ENCODE peak calls at places on chromosomes 7 and 10, in four cellular contexts. T is HepG2, G is K562, N is H1. P is an unnamed sample.

GRCh38 chr7:110645060-110645459 is 445.9 kb upstream of the LRRN3 start:
- DNase-seq in G (no peak), N (no peak), T (no peak), P (no peak)

GRCh38 chr7:114423218-114423496 is 8.5 kb downstream of the FOXP2 start:
- DNase-seq in G (no peak), N (no peak), T (no peak), P (no peak)

GRCh38 chr10:79155301-79156081 is 86.7 kb downstream of the ZMIZ1 start:
- DNase-seq in G (no peak), T (no peak), N (no peak), P (no peak)

GRCh38 chr10:124562425-124563060 is 100.9 kb downstream of the LHPP start:
- DNase-seq in N (no peak), T (no peak), G (no peak), P (no peak)

GRCh38 chr10:122462533-122463465 is 1.4 kb downstream of the HTRA1 start:
- DNase-seq in T (no peak), G (no peak), N (no peak), P (no peak)

GRCh38 chr10:72263613-72264241 is 10.0 kb upstream of the DDIT4 start:
- DNase-seq in G (no peak), N (no peak), T (peak), P (no peak)

GRCh38 chr10:99917963-99918825 is 91.6 kb downstream of the DNMBP start:
- DNase-seq in N (peak), T (no peak), G (no peak), P (no peak)

GRCh38 chr10:127968659-127969058 is 61.8 kb downstream of the PTPRE start:
- DNase-seq in N (no peak), G (no peak), T (no peak), P (no peak)

GRCh38 chr10:102776779-102777417 is 33.1 kb downstream of the WBP1L start:
- DNase-seq in T (peak), G (peak), N (peak), P (no peak)

GRCh38 chr10:47113907-47114500 is 186.0 kb upstream of the GDF10 start:
- DNase-seq in N (no peak), T (no peak), G (no peak), P (no peak)

GRCh38 chr7:137130751-137131158 is 212.8 kb downstream of the PTN start:
- DNase-seq in N (no peak), T (peak), G (no peak), P (no peak)

GRCh38 chr7:74306737-74307469 is 17.7 kb downstream of the CLIP2 start:
- DNase-seq in G (peak), N (no peak), T (no peak), P (no peak)

GRCh38 chr7:133235212-133235883 is 17.5 kb upstream of the EXOC4 start:
- DNase-seq in N (no peak), T (no peak), G (no peak), P (no peak)

GRCh38 chr7:30466266-30466665 is 12.3 kb downstream of the NOD1 start:
- DNase-seq in N (no peak), T (no peak), G (no peak), P (no peak)

GRCh38 chr10:95745487-95745886 is 10.5 kb upstream of the ENTPD1 start:
- DNase-seq in G (no peak), T (no peak), N (no peak), P (no peak)

GRCh38 chr10:72274730-72275350 is 1.1 kb downstream of the DDIT4 start:
- DNase-seq in G (peak), N (no peak), T (no peak), P (no peak)

GRCh38 chr7:120171406-120171805 is 101.6 kb upstream of the KCND2 start:
- DNase-seq in G (no peak), N (no peak), T (no peak), P (peak)

GRCh38 chr7:116998567-116998966 is 45.3 kb downstream of the ST7 start:
- DNase-seq in T (no peak), G (no peak), N (no peak), P (no peak)

GRCh38 chr7:101588131-101588935 is 40.8 kb downstream of the MYL10 start:
- DNase-seq in G (no peak), T (no peak), N (no peak), P (no peak)

GRCh38 chr10:69636273-69636575 is 6.2 kb downstream of the FAM241B start:
- DNase-seq in N (no peak), T (no peak), G (no peak), P (no peak)

GRCh38 chr7:4951903-4952636 is 6.9 kb downstream of the MMD2 start:
- DNase-seq in T (no peak), G (peak), N (no peak), P (no peak)
- TF ChIP-seq YY1 in T (no peak), G (no peak), N (no peak), P (no peak)

DNA sequence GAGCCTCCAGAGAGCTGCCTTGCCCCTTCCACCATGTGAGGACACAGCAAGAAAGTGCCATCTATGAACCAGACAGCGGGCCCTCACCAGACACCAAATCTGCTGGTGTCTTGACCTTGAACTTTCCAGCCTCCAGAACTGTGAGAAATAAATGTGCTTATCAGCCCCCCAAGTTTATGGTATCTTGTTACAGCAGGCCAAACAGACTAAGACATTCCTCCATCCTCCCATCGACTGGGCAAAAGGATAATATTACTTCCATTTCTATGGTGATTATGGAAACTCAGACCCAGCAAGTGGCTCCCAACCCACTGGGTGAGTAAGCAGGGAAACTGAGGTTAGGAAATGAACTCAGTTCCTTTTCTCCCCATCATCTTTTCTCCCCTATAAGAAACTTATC is 288.4 kb downstream of the KCNMA1 start:
- DNase-seq in N (no peak), T (no peak), G (no peak), P (no peak)
- TF ChIP-seq FOSL1 in N (no peak), T (no peak), G (no peak), P (no peak)

GRCh38 chr10:113058175-113058961 is 108.3 kb downstream of the TCF7L2 start:
- DNase-seq in T (peak), G (no peak), N (no peak), P (no peak)

GRCh38 chr10:113059001-113059780 is 109.1 kb downstream of the TCF7L2 start:
- DNase-seq in G (no peak), N (no peak), T (peak), P (no peak)

GRCh38 chr10:113055458-113055857 is 105.4 kb downstream of the TCF7L2 start:
- DNase-seq in G (no peak), T (no peak), N (no peak), P (no peak)

GRCh38 chr10:113056030-113056429 is 106.0 kb downstream of the TCF7L2 start:
- DNase-seq in G (no peak), T (no peak), N (no peak), P (no peak)

GRCh38 chr10:113056468-113057021 is 106.5 kb downstream of the TCF7L2 start:
- DNase-seq in N (no peak), G (no peak), T (no peak), P (no peak)
- TF ChIP-seq YY1 in N (no peak), G (no peak), T (no peak), P (no peak)

DNA sequence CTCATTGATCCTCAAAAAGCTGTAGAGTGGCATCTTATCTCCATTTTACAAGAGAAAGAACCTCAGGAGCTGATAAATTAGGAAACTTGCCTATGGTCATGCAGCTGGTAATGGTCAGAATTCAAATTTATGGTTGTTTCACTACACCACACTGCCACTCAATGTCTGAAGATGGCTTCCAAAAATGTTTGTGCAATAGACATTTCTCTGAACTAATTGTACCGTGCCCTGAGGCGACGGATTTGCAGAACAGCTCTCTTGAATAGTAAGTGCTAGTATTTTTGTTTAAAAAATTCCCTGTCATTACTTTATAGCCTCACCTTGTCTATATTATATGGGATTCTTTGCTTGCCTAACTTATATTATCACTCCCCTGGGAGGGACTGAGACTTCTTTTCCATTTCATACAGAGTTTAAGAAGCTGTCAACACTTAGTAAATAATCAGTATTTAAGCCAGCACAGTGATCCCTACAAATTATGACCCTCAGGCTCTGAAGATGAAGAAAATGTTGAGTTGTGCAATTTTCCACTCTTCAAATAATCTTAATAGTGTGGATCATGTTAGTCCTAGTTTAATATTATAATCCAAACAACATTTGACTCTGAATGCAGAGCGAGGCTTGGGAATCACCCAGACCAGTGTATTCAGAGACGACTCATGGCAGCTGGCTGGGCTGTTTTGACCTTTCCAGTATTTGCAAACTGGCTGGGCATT is 346.6 kb downstream of the PTEN start:
- DNase-seq in N (no peak), G (no peak), T (no peak), P (no peak)
- TF ChIP-seq FOSL1 in N (no peak), G (no peak), T (no peak), P (no peak)

DNA sequence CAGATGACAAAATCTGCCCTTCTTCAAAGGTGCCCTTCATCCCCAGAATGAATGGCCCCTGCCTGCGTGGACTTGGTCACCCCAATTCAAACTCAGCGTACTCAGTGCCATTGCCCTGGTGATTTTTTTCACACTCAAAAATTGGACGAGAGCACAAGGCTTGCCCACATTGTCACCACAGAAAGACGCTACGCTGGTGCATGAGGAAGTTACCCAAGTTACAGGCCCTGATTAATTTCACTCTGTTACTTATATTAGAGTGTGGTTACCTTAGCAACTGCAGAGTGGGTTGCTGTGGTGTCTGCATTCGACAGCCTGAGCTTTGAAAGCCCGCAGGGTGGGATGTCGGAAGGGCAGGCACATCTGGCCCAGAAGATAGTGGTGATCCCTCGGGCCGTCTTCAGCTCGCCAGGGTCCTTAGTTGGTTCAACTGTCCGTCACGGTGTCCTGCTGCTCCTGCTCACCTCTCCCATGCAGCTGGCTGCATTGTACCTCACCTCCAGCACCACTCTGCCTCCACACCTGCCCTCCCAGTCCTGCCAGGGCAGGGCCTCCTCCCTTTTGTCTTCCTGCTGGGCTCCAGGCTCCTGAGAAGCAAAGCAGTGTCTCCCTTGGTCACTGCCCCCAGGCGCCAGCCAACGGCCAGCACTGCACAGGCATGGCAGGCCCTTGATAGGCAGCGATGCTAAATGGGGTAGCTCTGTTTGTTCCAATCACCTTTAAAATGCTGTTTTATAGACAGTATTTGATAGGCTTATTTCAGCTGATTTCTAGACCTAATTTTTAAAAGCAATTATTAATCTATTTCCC is 167.3 kb downstream of the EBF3 start:
- DNase-seq in N (no peak), T (no peak), G (no peak), P (no peak)
- TF ChIP-seq YY1 in N (no peak), T (no peak), G (no peak), P (no peak)

GRCh38 chr10:10796061-10796773 is 221.5 kb upstream of the CELF2 start:
- DNase-seq in G (no peak), N (no peak), T (no peak), P (no peak)
- TF ChIP-seq FOSL1 in G (no peak), N (no peak), T (no peak), P (no peak)

DNA sequence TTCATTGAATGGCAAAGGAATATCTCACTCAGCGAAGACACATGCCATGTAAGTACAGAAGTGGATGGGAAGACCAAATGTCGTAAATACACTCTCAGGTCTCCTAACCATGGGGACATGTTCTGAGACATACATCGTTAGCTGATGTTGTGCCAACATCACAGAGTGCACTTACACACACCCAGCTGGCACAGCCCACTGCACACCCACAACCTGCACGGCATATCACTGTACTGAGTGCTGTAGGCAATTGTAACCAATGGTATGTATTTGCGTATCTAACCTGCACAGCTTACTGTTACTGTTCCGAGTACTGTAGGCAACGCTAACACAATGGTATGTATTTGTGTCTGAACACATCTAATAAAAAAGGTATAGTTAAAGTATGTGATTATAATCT is 550.4 kb downstream of the PTPRN2 start:
- DNase-seq in T (no peak), G (no peak), N (no peak), P (no peak)
- TF ChIP-seq YY1 in T (no peak), G (no peak), N (no peak), P (no peak)

DNA sequence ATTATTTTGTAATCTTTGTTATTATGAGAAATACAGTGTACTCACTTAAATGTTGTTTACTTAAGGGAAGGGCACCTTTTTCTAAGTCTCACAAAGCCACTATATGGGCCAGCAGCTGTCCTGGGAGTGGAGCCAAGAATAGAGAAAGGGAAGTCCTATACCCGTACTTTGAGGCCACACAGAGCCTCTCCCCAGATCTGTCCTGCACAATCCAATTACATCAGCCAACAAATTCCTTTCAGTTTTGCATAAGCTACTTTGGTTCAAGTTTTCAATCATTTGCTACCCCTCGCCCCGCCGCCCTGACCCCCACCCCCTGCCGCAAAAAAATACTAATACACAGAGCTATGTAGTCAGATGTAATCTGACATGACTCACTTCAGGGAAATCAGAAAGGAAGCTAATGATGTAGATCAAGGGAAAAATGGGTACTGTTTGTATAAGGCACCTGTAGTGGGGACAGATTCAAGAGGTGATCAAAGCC is 297.4 kb upstream of the NEBL start:
- DNase-seq in N (no peak), G (peak), T (peak), P (peak)
- TF ChIP-seq FOSL1 in N (no peak), G (peak), T (no peak), P (no peak)

GRCh38 chr10:63171926-63172325 is 38.8 kb downstream of the NRBF2 start:
- DNase-seq in G (no peak), N (no peak), T (no peak), P (no peak)

GRCh38 chr10:63175534-63175933 is 42.4 kb downstream of the NRBF2 start:
- DNase-seq in G (no peak), N (no peak), T (no peak), P (no peak)

GRCh38 chr10:63171255-63171654 is 38.1 kb downstream of the NRBF2 start:
- DNase-seq in N (no peak), G (no peak), T (no peak), P (no peak)

GRCh38 chr10:63169624-63170023 is 36.5 kb downstream of the NRBF2 start:
- DNase-seq in N (no peak), G (no peak), T (no peak), P (no peak)

DNA sequence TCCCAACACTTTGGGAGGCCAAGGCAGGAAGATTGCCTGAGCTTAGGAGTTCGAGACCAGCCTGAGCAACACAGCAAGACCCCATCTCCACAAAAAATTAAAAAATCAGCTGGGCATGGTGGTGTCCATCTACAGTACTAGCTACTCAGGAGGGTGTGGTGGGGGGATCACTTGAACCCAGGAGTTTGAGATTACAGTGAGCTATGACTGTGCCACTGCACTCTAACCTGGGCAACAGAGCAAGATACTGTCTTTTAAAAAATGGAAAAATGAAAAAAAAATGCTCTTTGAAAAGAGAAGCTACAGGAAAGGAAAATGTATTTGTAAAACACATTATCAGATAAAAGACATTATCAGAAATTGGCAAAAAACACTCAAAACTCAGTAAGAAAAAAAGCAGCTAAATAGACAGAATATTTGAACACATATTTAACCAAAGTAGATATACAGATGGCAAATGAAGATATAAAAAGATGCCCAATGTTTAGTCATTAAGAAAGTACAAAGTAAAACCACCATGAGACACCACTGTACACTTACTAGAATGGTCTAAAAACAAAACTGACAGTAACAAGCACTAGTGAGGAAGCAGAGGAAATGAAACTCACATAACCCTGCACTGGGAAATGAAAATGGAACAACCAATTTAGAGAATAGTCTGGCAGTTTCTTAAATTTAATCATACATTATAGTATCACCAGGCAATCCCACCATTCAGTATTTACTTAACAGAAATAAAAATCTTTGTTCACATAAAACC is 40.5 kb downstream of the NRBF2 start:
- DNase-seq in T (no peak), N (no peak), G (no peak), P (no peak)
- TF ChIP-seq YY1 in T (no peak), N (no peak), G (no peak), P (no peak)